ENCODE peak calls at places on chromosomes 5 and 9, in six cellular contexts. One of them, this sample, is unnamed.

GRCh38 chr9:19701274-19701673 is 87.6 kb downstream of the SLC24A2 start:
- DNase-seq in activated naive CD8-positive, alpha-beta T cell treated with anti-CD3 and anti-CD28 coated beads, Interleukin-2, amount 50 U/mL, for 16 hours: no peak
- DNase-seq in spleen: no peak
- DNase-seq in skeletal muscle cell: no peak
- DNase-seq in AG04450: no peak
- DNase-seq in activated CD8-positive, alpha-beta memory T cell treated with anti-CD3 and anti-CD28 coated beads for 48 hours: no peak
- DNase-seq in this sample: no peak

GRCh38 chr5:96049398-96050272 is 88.0 kb upstream of the ELL2 start:
- DNase-seq in activated naive CD8-positive, alpha-beta T cell treated with anti-CD3 and anti-CD28 coated beads, Interleukin-2, amount 50 U/mL, for 16 hours: no peak
- DNase-seq in spleen: no peak
- DNase-seq in skeletal muscle cell: peak
- DNase-seq in AG04450: no peak
- DNase-seq in activated CD8-positive, alpha-beta memory T cell treated with anti-CD3 and anti-CD28 coated beads for 48 hours: no peak
- DNase-seq in this sample: peak

GRCh38 chr5:118557103-118557805 is 431.1 kb downstream of the DTWD2 start:
- DNase-seq in activated naive CD8-positive, alpha-beta T cell treated with anti-CD3 and anti-CD28 coated beads, Interleukin-2, amount 50 U/mL, for 16 hours: no peak
- DNase-seq in spleen: no peak
- DNase-seq in skeletal muscle cell: peak
- DNase-seq in AG04450: no peak
- DNase-seq in activated CD8-positive, alpha-beta memory T cell treated with anti-CD3 and anti-CD28 coated beads for 48 hours: no peak
- DNase-seq in this sample: no peak

GRCh38 chr9:131290039-131290766 is 680 bp downstream of the PLPP7 start:
- DNase-seq in activated naive CD8-positive, alpha-beta T cell treated with anti-CD3 and anti-CD28 coated beads, Interleukin-2, amount 50 U/mL, for 16 hours: no peak
- DNase-seq in spleen: no peak
- DNase-seq in skeletal muscle cell: no peak
- DNase-seq in AG04450: no peak
- DNase-seq in activated CD8-positive, alpha-beta memory T cell treated with anti-CD3 and anti-CD28 coated beads for 48 hours: no peak
- DNase-seq in this sample: no peak

GRCh38 chr5:100424787-100425186 is 110.4 kb upstream of the FAM174A start:
- DNase-seq in activated naive CD8-positive, alpha-beta T cell treated with anti-CD3 and anti-CD28 coated beads, Interleukin-2, amount 50 U/mL, for 16 hours: no peak
- DNase-seq in spleen: no peak
- DNase-seq in skeletal muscle cell: no peak
- DNase-seq in AG04450: no peak
- DNase-seq in activated CD8-positive, alpha-beta memory T cell treated with anti-CD3 and anti-CD28 coated beads for 48 hours: no peak
- DNase-seq in this sample: no peak

GRCh38 chr9:100427366-100428263 is 672 bp downstream of the MSANTD3 start:
- DNase-seq in activated naive CD8-positive, alpha-beta T cell treated with anti-CD3 and anti-CD28 coated beads, Interleukin-2, amount 50 U/mL, for 16 hours: no peak
- DNase-seq in spleen: no peak
- DNase-seq in skeletal muscle cell: no peak
- DNase-seq in AG04450: no peak
- DNase-seq in activated CD8-positive, alpha-beta memory T cell treated with anti-CD3 and anti-CD28 coated beads for 48 hours: peak
- DNase-seq in this sample: no peak

GRCh38 chr9:124354364-124355031 is 60.7 kb downstream of the PSMB7 start:
- DNase-seq in activated naive CD8-positive, alpha-beta T cell treated with anti-CD3 and anti-CD28 coated beads, Interleukin-2, amount 50 U/mL, for 16 hours: no peak
- DNase-seq in spleen: peak
- DNase-seq in skeletal muscle cell: no peak
- DNase-seq in AG04450: no peak
- DNase-seq in activated CD8-positive, alpha-beta memory T cell treated with anti-CD3 and anti-CD28 coated beads for 48 hours: no peak
- DNase-seq in this sample: no peak

GRCh38 chr5:134460551-134460950 is 48.9 kb upstream of the CDKN2AIPNL start:
- DNase-seq in activated naive CD8-positive, alpha-beta T cell treated with anti-CD3 and anti-CD28 coated beads, Interleukin-2, amount 50 U/mL, for 16 hours: no peak
- DNase-seq in spleen: peak
- DNase-seq in skeletal muscle cell: no peak
- DNase-seq in AG04450: no peak
- DNase-seq in activated CD8-positive, alpha-beta memory T cell treated with anti-CD3 and anti-CD28 coated beads for 48 hours: no peak
- DNase-seq in this sample: no peak